ENCODE peak calls at places on chromosome 12, in seven cellular contexts. O is hepatocyte, B is PC-3, Q is HCT116, C is neural progenitor cell, R is SK-N-SH, L is MM.1S. H is an unnamed sample. For H3K4me1, the result is how much of the 10 kb centered on the place peaks cover.

GRCh38 chr12:54419088-54419887 is at the start of gene ITGA5:
- DNase-seq in C (peak), R (peak), Q (peak), B (peak), O (peak), L (no peak), H (peak)

GRCh38 chr12:68497702-68498101 is 113.0 kb upstream of the RAP1B start:
- DNase-seq in C (no peak), Q (peak), L (no peak), B (peak), R (no peak), O (no peak), H (peak)

GRCh38 chr12:59459966-59460365 is 135.9 kb upstream of the SLC16A7 start:
- DNase-seq in R (no peak), L (no peak), Q (no peak), O (peak), C (no peak), B (peak), H (peak)

GRCh38 chr12:108185002-108185401 is 55.9 kb downstream of the WSCD2 start:
- DNase-seq in Q (no peak), B (no peak), O (peak), C (no peak), R (no peak), L (no peak), H (no peak)

GRCh38 chr12:116236148-116236731 is 41.3 kb downstream of the MED13L start:
- DNase-seq in Q (no peak), O (peak), L (peak), C (peak), B (peak), R (peak), H (peak)

GRCh38 chr12:127760996-127761395 is 506.0 kb upstream of the TMEM132C start:
- DNase-seq in L (no peak), O (no peak), R (no peak), C (peak), Q (no peak), B (no peak), H (no peak)

GRCh38 chr12:109677323-109677722 is 36.3 kb upstream of the FAM222A start:
- DNase-seq in C (peak), L (no peak), Q (no peak), B (no peak), O (no peak), R (no peak), H (no peak)

GRCh38 chr12:97513921-97514320 is 51.3 kb downstream of the RMST start:
- DNase-seq in C (no peak), Q (no peak), B (no peak), L (no peak), O (no peak), R (no peak), H (no peak)

GRCh38 chr12:25745281-25745680 is 192.2 kb upstream of the LMNTD1 start:
- DNase-seq in O (no peak), R (no peak), L (no peak), C (no peak), Q (no peak), B (no peak), H (no peak)

GRCh38 chr12:110619534-110619953 is 5.6 kb downstream of the TCTN1 start:
- DNase-seq in C (no peak), O (no peak), R (peak), L (peak), Q (no peak), B (peak), H (peak)

GRCh38 chr12:85779768-85780167 is 56.4 kb downstream of the RASSF9 start:
- DNase-seq in R (no peak), C (no peak), L (no peak), B (peak), Q (no peak), O (no peak), H (no peak)

GRCh38 chr12:52156757-52157565 is 34.9 kb downstream of the KRT80 start:
- DNase-seq in B (peak), C (peak), R (peak), O (peak), L (peak), Q (no peak), H (peak)

GRCh38 chr12:129613311-129613710 is 290.5 kb downstream of the TMEM132D start:
- DNase-seq in Q (no peak), B (no peak), O (no peak), L (no peak), C (no peak), R (no peak), H (no peak)

GRCh38 chr12:94710933-94711332 is 60.6 kb upstream of the TMCC3 start:
- DNase-seq in Q (peak), O (no peak), R (peak), B (peak), L (peak), C (peak), H (peak)

GRCh38 chr12:3655331-3655900 is 97.5 kb downstream of the CRACR2A start:
- DNase-seq in L (no peak), R (peak), B (peak), O (no peak), C (peak), Q (no peak), H (peak)

GRCh38 chr12:27424631-27425230 is 21.8 kb upstream of the SMCO2 start:
- DNase-seq in O (peak), C (peak), Q (peak), R (peak), L (peak), B (peak), H (peak)

GRCh38 chr12:867905-868304 is 81.6 kb downstream of the RAD52 start:
- DNase-seq in C (peak), Q (no peak), R (no peak), L (no peak), O (no peak), B (no peak), H (no peak)

GRCh38 chr12:118983147-118983824 is 1.9 kb downstream of the SRRM4 start:
- DNase-seq in O (no peak), B (no peak), R (peak), C (no peak), L (no peak), Q (no peak), H (no peak)

GRCh38 chr12:93719710-93720109 is 42.5 kb downstream of the CRADD start:
- DNase-seq in R (no peak), C (no peak), L (no peak), O (no peak), Q (no peak), B (no peak), H (no peak)

GRCh38 chr12:570237-570925 is 92.9 kb downstream of the NINJ2 start:
- DNase-seq in C (peak), O (peak), R (peak), Q (peak), B (peak), L (no peak), H (peak)

GRCh38 chr12:117514016-117514415 is 152.6 kb upstream of the NOS1 start:
- DNase-seq in Q (no peak), O (no peak), L (no peak), R (no peak), C (peak), B (no peak), H (no peak)

GRCh38 chr12:54304187-54304810 is 3.5 kb upstream of the NFE2 start:
- DNase-seq in O (peak), C (no peak), L (no peak), Q (no peak), B (peak), R (no peak), H (peak)

GRCh38 chr12:97977870-97978269 is 515.3 kb downstream of the RMST start:
- DNase-seq in L (no peak), O (no peak), C (no peak), B (no peak), R (peak), Q (no peak), H (no peak)

GRCh38 chr12:66055837-66056319 is 74.7 kb downstream of the LLPH start:
- DNase-seq in L (peak), R (no peak), B (no peak), Q (no peak), O (no peak), C (no peak), H (no peak)

GRCh38 chr12:62211510-62211909 is 48.7 kb upstream of the USP15 start:
- DNase-seq in C (no peak), R (no peak), B (no peak), O (no peak), Q (no peak), L (no peak), H (peak)

GRCh38 chr12:49260831-49261363 is 4.0 kb upstream of the TUBA1C start:
- DNase-seq in C (no peak), Q (no peak), O (no peak), B (no peak), L (no peak), R (no peak), H (no peak)

GRCh38 chr12:109840349-109841073 is 7.3 kb upstream of the TRPV4 start:
- DNase-seq in L (no peak), C (peak), O (no peak), B (peak), R (no peak), Q (peak), H (peak)

GRCh38 chr12:42846782-42847181 is 257.2 kb upstream of the PRICKLE1 start:
- DNase-seq in O (peak), C (no peak), B (no peak), Q (no peak), L (no peak), R (no peak), H (peak)

GRCh38 chr12:66036317-66036716 is 94.2 kb downstream of the LLPH start:
- DNase-seq in B (peak), C (no peak), O (peak), R (no peak), L (no peak), Q (peak), H (peak)

GRCh38 chr12:32290411-32290810 is 108.9 kb upstream of the FGD4 start:
- DNase-seq in C (peak), R (no peak), L (no peak), B (peak), O (no peak), Q (no peak), H (peak)

GRCh38 chr12:109709401-109710278 is 4.0 kb upstream of the FAM222A start:
- DNase-seq in Q (no peak), R (no peak), B (peak), L (no peak), O (no peak), C (no peak), H (no peak)

DNA sequence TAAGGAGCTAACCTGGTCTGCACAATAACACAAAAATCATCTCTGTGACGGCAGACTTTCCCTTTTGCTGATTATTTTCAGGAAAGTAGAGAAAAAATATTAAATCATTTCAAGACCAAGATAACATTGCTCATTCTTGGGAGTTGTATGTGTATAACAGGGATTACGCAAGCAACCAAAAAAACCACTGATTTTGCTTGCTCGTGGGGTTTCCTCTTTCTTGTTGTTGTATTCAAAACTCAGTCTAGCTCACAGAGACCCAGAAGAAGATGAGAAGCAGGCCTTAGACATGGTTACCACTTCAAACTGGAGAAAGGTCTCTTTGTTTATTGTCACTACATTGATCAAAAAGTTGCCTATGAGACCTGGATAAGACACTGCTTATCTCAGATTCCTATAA is 2.2 kb upstream of the GLIPR1 start:
- DNase-seq in R (no peak), C (no peak), B (no peak), Q (no peak), L (no peak), O (no peak), H (peak)
- TF ChIP-seq EZH2phosphoT487 in R (no peak), C (no peak), B (no peak), Q (no peak), L (no peak), O (no peak), H (no peak)

GRCh38 chr12:56694161-56694560 is 6.1 kb upstream of the PTGES3 start:
- DNase-seq in Q (no peak), C (no peak), O (no peak), B (no peak), L (no peak), R (no peak), H (no peak)

GRCh38 chr12:56684745-56685369 is 3.2 kb downstream of the PTGES3 start:
- DNase-seq in L (peak), Q (no peak), R (no peak), C (no peak), O (no peak), B (peak), H (peak)

GRCh38 chr12:56688129-56688845 is at the start of gene PTGES3:
- DNase-seq in L (peak), O (peak), B (peak), R (peak), C (peak), Q (peak), H (peak)

GRCh38 chr12:56687225-56688128 is 607 bp downstream of the PTGES3 start:
- DNase-seq in B (peak), C (peak), O (peak), Q (no peak), L (peak), R (no peak), H (peak)

GRCh38 chr12:56688846-56689113 is 696 bp upstream of the PTGES3 start:
- DNase-seq in B (no peak), R (no peak), Q (no peak), C (no peak), L (no peak), O (no peak), H (no peak)
- H3K4me1 ChIP-seq in B (under half), R (under half), Q (under half), C (under half), L (under half), O (under half), H (under half)

GRCh38 chr12:113820310-113820709 is 145.8 kb downstream of the RBM19 start:
- DNase-seq in L (no peak), Q (no peak), B (no peak), C (no peak), O (no peak), R (no peak), H (no peak)
- TF ChIP-seq EZH2phosphoT487 in L (no peak), Q (no peak), B (no peak), C (no peak), O (no peak), R (no peak), H (no peak)

GRCh38 chr12:11741434-11742092 is 92.1 kb downstream of the ETV6 start:
- DNase-seq in B (peak), O (no peak), R (no peak), Q (no peak), L (no peak), C (no peak), H (peak)

GRCh38 chr12:11746024-11746771 is 96.7 kb downstream of the ETV6 start:
- DNase-seq in Q (no peak), B (peak), C (no peak), O (no peak), R (no peak), L (no peak), H (peak)

GRCh38 chr12:11745112-11745511 is 95.6 kb downstream of the ETV6 start:
- DNase-seq in O (no peak), Q (no peak), R (no peak), L (no peak), B (no peak), C (no peak), H (no peak)

GRCh38 chr12:11743333-11743732 is 93.9 kb downstream of the ETV6 start:
- DNase-seq in B (no peak), L (no peak), Q (no peak), C (no peak), R (no peak), O (no peak), H (no peak)

DNA sequence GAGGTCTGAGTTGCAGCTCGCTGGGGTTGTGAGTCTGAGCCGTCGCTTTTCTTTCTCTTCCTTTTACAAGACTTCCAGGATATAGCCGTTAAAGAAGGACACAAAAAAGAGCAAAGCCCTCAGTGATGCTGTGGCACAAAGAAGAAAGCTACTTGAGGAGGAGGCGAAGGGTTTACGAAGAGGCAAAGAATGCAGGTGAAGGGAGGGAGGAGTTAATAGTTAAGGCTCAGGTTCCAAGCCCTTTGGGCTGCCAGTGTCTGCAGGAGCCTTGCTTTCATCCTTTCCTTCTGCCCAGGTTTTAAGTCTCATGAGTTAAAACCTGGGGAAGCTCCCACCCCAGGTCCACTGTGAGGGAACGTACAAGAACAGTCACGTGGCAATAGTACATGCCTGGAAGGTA is 94.3 kb downstream of the ETV6 start:
- DNase-seq in B (no peak), L (no peak), R (no peak), Q (no peak), O (no peak), C (peak), H (no peak)
- H3K4me1 ChIP-seq in B (under half), L (under half), R (under half), Q (under half), O (under half), C (under half), H (under half)

DNA sequence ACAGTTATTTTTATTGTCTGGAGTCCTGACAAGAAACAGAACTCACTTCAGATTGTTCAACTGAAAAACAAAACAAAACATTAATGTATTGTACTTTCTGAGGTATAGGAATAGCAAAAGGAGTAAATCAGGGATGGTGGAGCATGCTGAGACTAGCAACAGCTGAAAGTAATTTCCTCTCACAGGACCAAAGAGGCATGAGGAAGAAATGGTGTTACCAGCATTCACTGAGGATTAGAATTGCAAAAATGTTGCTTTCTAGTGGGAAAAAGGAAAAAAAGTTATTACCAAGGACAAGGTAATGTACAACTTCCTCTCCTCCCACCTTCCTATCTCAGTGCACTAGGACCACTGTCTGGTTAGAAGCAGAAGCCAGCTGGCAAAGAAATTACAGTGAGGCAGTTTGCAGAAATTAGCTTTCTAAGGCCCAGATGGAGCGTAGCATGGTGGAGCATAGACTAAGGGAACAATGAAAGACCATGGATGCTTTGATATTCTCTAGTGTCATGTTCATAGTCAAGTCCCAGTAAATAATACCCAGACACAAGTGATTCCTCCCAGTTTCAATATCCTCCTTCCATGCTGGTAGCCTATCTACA is 133.6 kb upstream of the DCN start:
- DNase-seq in C (no peak), L (no peak), Q (no peak), B (no peak), R (no peak), O (no peak), H (peak)
- TF ChIP-seq EZH2phosphoT487 in C (no peak), L (no peak), Q (no peak), B (no peak), R (no peak), O (no peak), H (no peak)

H was measured in GM23248.